ENCODE peak calls at places on chromosome 5, in four cellular contexts. L is neural crest cell, I is HepG2, N is M059J. Z is an unnamed sample.
A peak's percentile ranks its signal among the peaks of the same experiment; 100 is the strongest.

GRCh38 chr5:60066502-60066901 is 173.0 kb upstream of the PDE4D start:
- DNase-seq in L (no peak), I (no peak), N (peak; percentile 77), Z (no peak)

GRCh38 chr5:37071901-37072581 is 177.1 kb downstream of the CPLANE1 start:
- DNase-seq in L (no peak), I (peak; percentile 61), N (peak; percentile 55), Z (no peak)

GRCh38 chr5:109281136-109281690 is 128.6 kb downstream of the PJA2 start:
- DNase-seq in L (no peak), I (no peak), N (no peak), Z (no peak)

GRCh38 chr5:122965111-122965510 is 71.4 kb downstream of the PPIC start:
- DNase-seq in L (no peak), I (no peak), N (no peak), Z (no peak)

GRCh38 chr5:83957188-83957587 is 236.5 kb upstream of the HAPLN1 start:
- DNase-seq in L (no peak), I (no peak), N (peak; percentile 75), Z (no peak)

GRCh38 chr5:123545506-123545905 is 33.5 kb downstream of the CSNK1G3 start:
- DNase-seq in L (no peak), I (no peak), N (peak; percentile 5), Z (no peak)

GRCh38 chr5:103847060-103847459 is 284.5 kb upstream of the NUDT12 start:
- DNase-seq in L (no peak), I (no peak), N (peak; percentile 58), Z (no peak)

GRCh38 chr5:142472306-142472951 is 147.6 kb upstream of the SPRY4 start:
- DNase-seq in L (no peak), I (peak; percentile 66), N (peak; percentile 93), Z (no peak)

GRCh38 chr5:132265336-132266030 is 8.0 kb downstream of the PDLIM4 start:
- DNase-seq in L (no peak), I (peak; percentile 23), N (peak; percentile 97), Z (no peak)

GRCh38 chr5:141100243-141100805 is at the start of gene PCDHB3:
- DNase-seq in L (no peak), I (peak; percentile 21), N (peak; percentile 87), Z (no peak)

GRCh38 chr5:73743161-73743560 is 117.2 kb downstream of the ARHGEF28 start:
- DNase-seq in L (no peak), I (no peak), N (no peak), Z (no peak)

GRCh38 chr5:4099401-4099800 is 503.8 kb downstream of the IRX1 start:
- DNase-seq in L (no peak), I (no peak), N (no peak), Z (no peak)

GRCh38 chr5:73274121-73274520 is 101.1 kb downstream of the TMEM174 start:
- DNase-seq in L (no peak), I (no peak), N (no peak), Z (no peak)

GRCh38 chr5:149426931-149427330 is 47.8 kb upstream of the IL17B start:
- DNase-seq in L (no peak), I (no peak), N (peak; percentile 84), Z (no peak)

GRCh38 chr5:137758719-137759312 is 4.7 kb upstream of the HNRNPA0 start:
- DNase-seq in L (no peak), I (peak; percentile 32), N (peak; percentile 60), Z (no peak)

GRCh38 chr5:134846641-134846960 is 833 bp downstream of the C5orf24 start:
- DNase-seq in L (no peak), I (peak; percentile 25), N (peak; percentile 34), Z (no peak)

GRCh38 chr5:52580921-52581320 is 206.8 kb upstream of the ITGA1 start:
- DNase-seq in L (no peak), I (no peak), N (peak; percentile 80), Z (no peak)

GRCh38 chr5:143801251-143801650 is 10.7 kb upstream of the HMHB1 start:
- DNase-seq in L (no peak), I (no peak), N (no peak), Z (no peak)

GRCh38 chr5:146706321-146706972 is 172.1 kb downstream of the PPP2R2B start:
- DNase-seq in L (no peak), I (peak; percentile 12), N (no peak), Z (no peak)

GRCh38 chr5:155631116-155631515 is 617.6 kb downstream of the KIF4B start:
- DNase-seq in L (no peak), I (no peak), N (peak; percentile 67), Z (no peak)

GRCh38 chr5:22070151-22070550 is 783.0 kb downstream of the CDH12 start:
- DNase-seq in L (no peak), I (no peak), N (no peak), Z (no peak)

GRCh38 chr5:157361865-157362465 is 96.0 kb downstream of the CYFIP2 start:
- DNase-seq in L (no peak), I (no peak), N (peak; percentile 18), Z (no peak)

GRCh38 chr5:147451125-147451524 is 58.7 kb downstream of the DPYSL3 start:
- DNase-seq in L (no peak), I (no peak), N (no peak), Z (no peak)

GRCh38 chr5:56814361-56814962 is 887 bp upstream of the MAP3K1 start:
- DNase-seq in L (no peak), I (peak; percentile 28), N (peak; percentile 50), Z (no peak)

GRCh38 chr5:143968071-143968878 is 156.3 kb downstream of the HMHB1 start:
- DNase-seq in L (no peak), I (peak; percentile 22), N (peak; percentile 79), Z (no peak)

GRCh38 chr5:60382761-60383160 is 317.2 kb downstream of the DEPDC1B start:
- DNase-seq in L (no peak), I (no peak), N (peak; percentile 56), Z (no peak)

GRCh38 chr5:175887463-175887862 is 16.1 kb downstream of the CPLX2 start:
- DNase-seq in L (no peak), I (no peak), N (no peak), Z (no peak)

GRCh38 chr5:36202521-36202961 is 39.2 kb downstream of the NADK2 start:
- DNase-seq in L (no peak), I (no peak), N (peak; percentile 71), Z (no peak)

GRCh38 chr5:38426986-38427950 is 129.2 kb downstream of the LIFR start:
- DNase-seq in L (no peak), I (no peak), N (peak; percentile 24), Z (no peak)

GRCh38 chr5:159402871-159403270 is 72.6 kb upstream of the IL12B start:
- DNase-seq in L (no peak), I (no peak), N (no peak), Z (no peak)

GRCh38 chr5:96350678-96351077 is 82.4 kb downstream of the PCSK1 start:
- DNase-seq in L (no peak), I (no peak), N (no peak), Z (no peak)

GRCh38 chr5:79774171-79774854 is 84.7 kb downstream of the CMYA5 start:
- DNase-seq in L (peak; percentile 2), I (peak; percentile 79), N (peak; percentile 46), Z (peak; percentile 76)

GRCh38 chr5:21919417-21920022 is 933.6 kb downstream of the CDH12 start:
- DNase-seq in L (peak; percentile 27), I (peak; percentile 14), N (peak; percentile 23), Z (no peak)

GRCh38 chr5:57341380-57341979 is 141.1 kb downstream of the ACTBL2 start:
- DNase-seq in L (no peak), I (no peak), N (no peak), Z (no peak)

GRCh38 chr5:171577042-171577441 is 157.6 kb downstream of the FGF18 start:
- DNase-seq in L (no peak), I (no peak), N (no peak), Z (no peak)

GRCh38 chr5:61625682-61626620 is 293.9 kb downstream of the ZSWIM6 start:
- DNase-seq in L (peak; percentile 54), I (no peak), N (peak; percentile 70), Z (peak; percentile 89)

GRCh38 chr5:58462154-58462553 is 2.3 kb upstream of the PLK2 start:
- DNase-seq in L (no peak), I (peak; percentile 82), N (peak; percentile 32), Z (no peak)